ENCODE peak calls at places on chromosomes 1 and 21, in four cellular contexts. One of them, this sample, is unnamed.

GRCh38 chr1:53982034-53982761 is 35.8 kb downstream of the LDLRAD1 start:
- DNase-seq in transverse colon: peak
- DNase-seq in activated CD8-positive, alpha-beta T cell treated with anti-CD3 and anti-CD28 coated beads for 36 hours: no peak
- DNase-seq in fibroblast of pulmonary artery: peak
- DNase-seq in this sample: no peak

GRCh38 chr1:39957299-39958020 is 2.5 kb downstream of the MFSD2A start:
- DNase-seq in transverse colon: no peak
- DNase-seq in activated CD8-positive, alpha-beta T cell treated with anti-CD3 and anti-CD28 coated beads for 36 hours: no peak
- DNase-seq in fibroblast of pulmonary artery: peak
- DNase-seq in this sample: no peak

GRCh38 chr21:45050786-45051489 is 23.4 kb upstream of the ADARB1 start:
- DNase-seq in transverse colon: no peak
- DNase-seq in activated CD8-positive, alpha-beta T cell treated with anti-CD3 and anti-CD28 coated beads for 36 hours: no peak
- DNase-seq in fibroblast of pulmonary artery: peak
- DNase-seq in this sample: no peak

GRCh38 chr1:23529146-23530088 is 1.6 kb downstream of the E2F2 start:
- DNase-seq in transverse colon: peak
- DNase-seq in activated CD8-positive, alpha-beta T cell treated with anti-CD3 and anti-CD28 coated beads for 36 hours: peak
- DNase-seq in fibroblast of pulmonary artery: no peak
- DNase-seq in this sample: peak

GRCh38 chr1:28642056-28642846 is 616 bp downstream of the TAF12 start:
- DNase-seq in transverse colon: no peak
- DNase-seq in activated CD8-positive, alpha-beta T cell treated with anti-CD3 and anti-CD28 coated beads for 36 hours: no peak
- DNase-seq in fibroblast of pulmonary artery: no peak
- DNase-seq in this sample: no peak

GRCh38 chr1:75198163-75198562 is 64.0 kb downstream of the LHX8 start:
- DNase-seq in transverse colon: no peak
- DNase-seq in activated CD8-positive, alpha-beta T cell treated with anti-CD3 and anti-CD28 coated beads for 36 hours: no peak
- DNase-seq in fibroblast of pulmonary artery: no peak
- DNase-seq in this sample: no peak

GRCh38 chr1:75985827-75986226 is 53.6 kb upstream of the ASB17 start:
- DNase-seq in transverse colon: no peak
- DNase-seq in activated CD8-positive, alpha-beta T cell treated with anti-CD3 and anti-CD28 coated beads for 36 hours: no peak
- DNase-seq in fibroblast of pulmonary artery: peak
- DNase-seq in this sample: no peak

GRCh38 chr1:211606327-211606913 is 27.5 kb upstream of the SLC30A1 start:
- DNase-seq in transverse colon: peak
- DNase-seq in activated CD8-positive, alpha-beta T cell treated with anti-CD3 and anti-CD28 coated beads for 36 hours: peak
- DNase-seq in fibroblast of pulmonary artery: no peak
- DNase-seq in this sample: no peak

GRCh38 chr1:12456979-12457378 is 161.0 kb downstream of the DHRS3 start:
- DNase-seq in transverse colon: no peak
- DNase-seq in activated CD8-positive, alpha-beta T cell treated with anti-CD3 and anti-CD28 coated beads for 36 hours: no peak
- DNase-seq in fibroblast of pulmonary artery: peak
- DNase-seq in this sample: no peak

GRCh38 chr1:245247791-245248789 is 93.3 kb downstream of the KIF26B start:
- DNase-seq in transverse colon: no peak
- DNase-seq in activated CD8-positive, alpha-beta T cell treated with anti-CD3 and anti-CD28 coated beads for 36 hours: no peak
- DNase-seq in fibroblast of pulmonary artery: no peak
- DNase-seq in this sample: no peak

GRCh38 chr1:233394860-233395717 is 67.6 kb downstream of the MAP3K21 start:
- DNase-seq in transverse colon: no peak
- DNase-seq in activated CD8-positive, alpha-beta T cell treated with anti-CD3 and anti-CD28 coated beads for 36 hours: peak
- DNase-seq in fibroblast of pulmonary artery: peak
- DNase-seq in this sample: peak

GRCh38 chr1:241323510-241323909 is 33.5 kb downstream of the RGS7 start:
- DNase-seq in transverse colon: peak
- DNase-seq in activated CD8-positive, alpha-beta T cell treated with anti-CD3 and anti-CD28 coated beads for 36 hours: peak
- DNase-seq in fibroblast of pulmonary artery: peak
- DNase-seq in this sample: no peak

GRCh38 chr1:193183019-193183643 is 3.3 kb downstream of the B3GALT2 start:
- DNase-seq in transverse colon: no peak
- DNase-seq in activated CD8-positive, alpha-beta T cell treated with anti-CD3 and anti-CD28 coated beads for 36 hours: no peak
- DNase-seq in fibroblast of pulmonary artery: peak
- DNase-seq in this sample: peak

GRCh38 chr1:59298710-59299346 is 1.9 kb downstream of the FGGY start:
- DNase-seq in transverse colon: no peak
- DNase-seq in activated CD8-positive, alpha-beta T cell treated with anti-CD3 and anti-CD28 coated beads for 36 hours: no peak
- DNase-seq in fibroblast of pulmonary artery: no peak
- DNase-seq in this sample: no peak

GRCh38 chr1:10736623-10737267 is 59.7 kb downstream of the CASZ1 start:
- DNase-seq in transverse colon: peak
- DNase-seq in activated CD8-positive, alpha-beta T cell treated with anti-CD3 and anti-CD28 coated beads for 36 hours: no peak
- DNase-seq in fibroblast of pulmonary artery: no peak
- DNase-seq in this sample: no peak

GRCh38 chr1:238745069-238745468 is 641.3 kb upstream of the CHRM3 start:
- DNase-seq in transverse colon: no peak
- DNase-seq in activated CD8-positive, alpha-beta T cell treated with anti-CD3 and anti-CD28 coated beads for 36 hours: no peak
- DNase-seq in fibroblast of pulmonary artery: no peak
- DNase-seq in this sample: no peak

GRCh38 chr21:29209696-29210095 is 79.3 kb downstream of the MAP3K7CL start:
- DNase-seq in transverse colon: no peak
- DNase-seq in activated CD8-positive, alpha-beta T cell treated with anti-CD3 and anti-CD28 coated beads for 36 hours: no peak
- DNase-seq in fibroblast of pulmonary artery: no peak
- DNase-seq in this sample: no peak

GRCh38 chr21:41605178-41605933 is 97.4 kb upstream of the TMPRSS2 start:
- DNase-seq in transverse colon: no peak
- DNase-seq in activated CD8-positive, alpha-beta T cell treated with anti-CD3 and anti-CD28 coated beads for 36 hours: no peak
- DNase-seq in fibroblast of pulmonary artery: no peak
- DNase-seq in this sample: no peak

GRCh38 chr1:83583351-83584014 is 415.4 kb downstream of the TTLL7 start:
- DNase-seq in transverse colon: peak
- DNase-seq in activated CD8-positive, alpha-beta T cell treated with anti-CD3 and anti-CD28 coated beads for 36 hours: peak
- DNase-seq in fibroblast of pulmonary artery: no peak
- DNase-seq in this sample: peak

GRCh38 chr1:113879459-113880038 is 7.8 kb downstream of the BCL2L15 start:
- DNase-seq in transverse colon: no peak
- DNase-seq in activated CD8-positive, alpha-beta T cell treated with anti-CD3 and anti-CD28 coated beads for 36 hours: no peak
- DNase-seq in fibroblast of pulmonary artery: no peak
- DNase-seq in this sample: no peak

GRCh38 chr1:210250998-210251679 is 18.5 kb downstream of the SERTAD4 start:
- DNase-seq in transverse colon: peak
- DNase-seq in activated CD8-positive, alpha-beta T cell treated with anti-CD3 and anti-CD28 coated beads for 36 hours: peak
- DNase-seq in fibroblast of pulmonary artery: no peak
- DNase-seq in this sample: peak

GRCh38 chr1:205936846-205937707 is 6.2 kb downstream of the SLC26A9 start:
- DNase-seq in transverse colon: no peak
- DNase-seq in activated CD8-positive, alpha-beta T cell treated with anti-CD3 and anti-CD28 coated beads for 36 hours: no peak
- DNase-seq in fibroblast of pulmonary artery: peak
- DNase-seq in this sample: no peak

GRCh38 chr21:45401054-45401518 is 3.9 kb upstream of the COL18A1 start:
- DNase-seq in transverse colon: no peak
- DNase-seq in activated CD8-positive, alpha-beta T cell treated with anti-CD3 and anti-CD28 coated beads for 36 hours: no peak
- DNase-seq in fibroblast of pulmonary artery: no peak
- DNase-seq in this sample: no peak

GRCh38 chr1:94285026-94285654 is 47.8 kb upstream of the ARHGAP29 start:
- DNase-seq in transverse colon: no peak
- DNase-seq in activated CD8-positive, alpha-beta T cell treated with anti-CD3 and anti-CD28 coated beads for 36 hours: no peak
- DNase-seq in fibroblast of pulmonary artery: no peak
- DNase-seq in this sample: no peak

GRCh38 chr1:87144981-87145380 is 183.7 kb upstream of the LMO4 start:
- DNase-seq in transverse colon: no peak
- DNase-seq in activated CD8-positive, alpha-beta T cell treated with anti-CD3 and anti-CD28 coated beads for 36 hours: no peak
- DNase-seq in fibroblast of pulmonary artery: no peak
- DNase-seq in this sample: no peak

GRCh38 chr1:107912614-107913013 is 52.4 kb downstream of the VAV3 start:
- DNase-seq in transverse colon: no peak
- DNase-seq in activated CD8-positive, alpha-beta T cell treated with anti-CD3 and anti-CD28 coated beads for 36 hours: no peak
- DNase-seq in fibroblast of pulmonary artery: no peak
- DNase-seq in this sample: no peak

GRCh38 chr1:22031214-22031962 is 21.1 kb upstream of the CDC42 start:
- DNase-seq in transverse colon: peak
- DNase-seq in activated CD8-positive, alpha-beta T cell treated with anti-CD3 and anti-CD28 coated beads for 36 hours: peak
- DNase-seq in fibroblast of pulmonary artery: no peak
- DNase-seq in this sample: peak

GRCh38 chr1:55382699-55383377 is 167.7 kb upstream of the USP24 start:
- DNase-seq in transverse colon: no peak
- DNase-seq in activated CD8-positive, alpha-beta T cell treated with anti-CD3 and anti-CD28 coated beads for 36 hours: no peak
- DNase-seq in fibroblast of pulmonary artery: no peak
- DNase-seq in this sample: no peak

DNA sequence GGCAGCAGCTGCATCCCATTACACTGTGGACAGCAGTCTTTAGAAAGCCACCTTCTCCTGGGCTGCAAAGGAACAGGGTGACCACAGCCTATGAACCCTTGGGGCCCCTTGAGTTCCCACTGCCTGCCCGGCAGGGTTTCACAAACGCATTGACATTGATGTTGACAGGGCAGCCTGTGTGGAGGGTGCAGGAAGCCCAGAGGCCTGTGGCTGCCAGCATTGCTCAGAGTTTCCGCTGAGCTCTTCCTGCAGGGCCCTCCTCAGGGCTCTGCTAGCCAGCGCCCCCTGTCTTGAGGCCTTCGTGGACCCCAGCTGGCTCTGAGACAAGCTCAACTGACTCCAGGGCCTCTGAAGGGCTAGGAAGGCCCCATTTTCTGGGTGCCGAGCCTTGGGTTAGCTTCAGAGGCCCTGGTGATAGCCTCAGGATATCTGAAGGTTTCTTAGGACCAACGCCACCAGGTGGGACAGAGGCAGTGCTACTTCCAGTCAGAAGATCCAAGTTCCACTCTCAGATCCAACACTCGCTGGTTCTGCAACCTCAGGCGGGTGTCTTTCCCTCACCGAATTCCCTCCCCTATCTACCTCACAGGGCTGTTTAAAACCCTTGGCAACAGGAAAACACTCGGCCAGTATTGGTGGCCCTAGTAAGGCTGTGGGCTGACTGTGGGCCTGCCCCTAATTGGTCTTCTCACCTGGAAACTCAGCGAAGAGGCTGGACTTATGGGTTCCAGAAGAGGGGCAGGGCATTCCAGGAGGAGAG is 27.2 kb upstream of the EPS8L3 start:
- DNase-seq in transverse colon: peak
- DNase-seq in activated CD8-positive, alpha-beta T cell treated with anti-CD3 and anti-CD28 coated beads for 36 hours: peak
- DNase-seq in fibroblast of pulmonary artery: peak
- DNase-seq in this sample: no peak
- TF ChIP-seq CTCF in transverse colon: peak
- TF ChIP-seq CTCF in activated CD8-positive, alpha-beta T cell treated with anti-CD3 and anti-CD28 coated beads for 36 hours: peak
- TF ChIP-seq CTCF in fibroblast of pulmonary artery: peak
- TF ChIP-seq CTCF in this sample: peak

DNA sequence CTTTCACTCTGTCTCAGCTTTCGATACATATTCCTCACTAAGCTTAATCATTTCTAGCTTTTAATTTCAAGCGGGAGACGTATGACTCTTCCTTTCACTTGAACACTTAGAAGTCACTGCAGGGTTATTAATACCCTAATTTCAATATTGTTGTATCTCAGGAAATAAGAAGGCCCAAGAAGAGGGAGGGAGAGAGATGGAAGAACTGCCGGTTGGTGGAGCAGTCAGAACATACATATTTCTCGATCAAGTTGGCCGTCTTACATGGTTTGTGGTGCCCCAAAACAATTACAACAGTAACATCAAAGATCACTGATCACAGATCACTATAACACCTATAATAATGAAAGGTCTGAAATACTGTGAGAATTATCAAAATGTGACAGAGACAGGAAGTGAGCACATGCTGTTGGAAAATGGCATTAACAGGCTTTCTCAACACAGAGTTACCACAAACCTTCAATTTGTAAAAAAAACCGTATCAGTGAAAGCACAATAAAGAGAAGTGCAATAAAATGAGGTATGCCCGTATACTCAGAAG is 145.4 kb upstream of the HP1BP3 start:
- DNase-seq in transverse colon: no peak
- DNase-seq in activated CD8-positive, alpha-beta T cell treated with anti-CD3 and anti-CD28 coated beads for 36 hours: peak
- DNase-seq in fibroblast of pulmonary artery: no peak
- DNase-seq in this sample: no peak
- TF ChIP-seq CTCF in transverse colon: no peak
- TF ChIP-seq CTCF in activated CD8-positive, alpha-beta T cell treated with anti-CD3 and anti-CD28 coated beads for 36 hours: no peak
- TF ChIP-seq CTCF in fibroblast of pulmonary artery: no peak
- TF ChIP-seq CTCF in this sample: no peak

GRCh38 chr1:1440941-1441888 is 5.7 kb downstream of the VWA1 start:
- DNase-seq in transverse colon: peak
- DNase-seq in activated CD8-positive, alpha-beta T cell treated with anti-CD3 and anti-CD28 coated beads for 36 hours: peak
- DNase-seq in fibroblast of pulmonary artery: peak
- DNase-seq in this sample: peak
- TF ChIP-seq CTCF in transverse colon: peak
- TF ChIP-seq CTCF in activated CD8-positive, alpha-beta T cell treated with anti-CD3 and anti-CD28 coated beads for 36 hours: peak
- TF ChIP-seq CTCF in fibroblast of pulmonary artery: peak
- TF ChIP-seq CTCF in this sample: peak

GRCh38 chr21:31135536-31136184 is 97.4 kb upstream of the KRTAP19-8 start:
- DNase-seq in transverse colon: no peak
- DNase-seq in activated CD8-positive, alpha-beta T cell treated with anti-CD3 and anti-CD28 coated beads for 36 hours: no peak
- DNase-seq in fibroblast of pulmonary artery: no peak
- DNase-seq in this sample: no peak

GRCh38 chr21:31133243-31133830 is 95.1 kb upstream of the KRTAP19-8 start:
- DNase-seq in transverse colon: no peak
- DNase-seq in activated CD8-positive, alpha-beta T cell treated with anti-CD3 and anti-CD28 coated beads for 36 hours: peak
- DNase-seq in fibroblast of pulmonary artery: no peak
- DNase-seq in this sample: peak

GRCh38 chr21:31137951-31138350 is 99.7 kb upstream of the KRTAP19-8 start:
- DNase-seq in transverse colon: no peak
- DNase-seq in activated CD8-positive, alpha-beta T cell treated with anti-CD3 and anti-CD28 coated beads for 36 hours: no peak
- DNase-seq in fibroblast of pulmonary artery: no peak
- DNase-seq in this sample: no peak

GRCh38 chr21:31140025-31140424 is 101.7 kb upstream of the KRTAP19-8 start:
- DNase-seq in transverse colon: no peak
- DNase-seq in activated CD8-positive, alpha-beta T cell treated with anti-CD3 and anti-CD28 coated beads for 36 hours: no peak
- DNase-seq in fibroblast of pulmonary artery: no peak
- DNase-seq in this sample: no peak

GRCh38 chr21:31136891-31137290 is 98.6 kb upstream of the KRTAP19-8 start:
- DNase-seq in transverse colon: no peak
- DNase-seq in activated CD8-positive, alpha-beta T cell treated with anti-CD3 and anti-CD28 coated beads for 36 hours: no peak
- DNase-seq in fibroblast of pulmonary artery: peak
- DNase-seq in this sample: peak
- TF ChIP-seq CTCF in transverse colon: no peak
- TF ChIP-seq CTCF in activated CD8-positive, alpha-beta T cell treated with anti-CD3 and anti-CD28 coated beads for 36 hours: no peak
- TF ChIP-seq CTCF in fibroblast of pulmonary artery: peak
- TF ChIP-seq CTCF in this sample: peak

GRCh38 chr21:43619856-43620255 is 39.4 kb downstream of the HSF2BP start:
- DNase-seq in transverse colon: no peak
- DNase-seq in activated CD8-positive, alpha-beta T cell treated with anti-CD3 and anti-CD28 coated beads for 36 hours: no peak
- DNase-seq in fibroblast of pulmonary artery: peak
- DNase-seq in this sample: no peak
- TF ChIP-seq CTCF in transverse colon: peak
- TF ChIP-seq CTCF in activated CD8-positive, alpha-beta T cell treated with anti-CD3 and anti-CD28 coated beads for 36 hours: no peak
- TF ChIP-seq CTCF in fibroblast of pulmonary artery: peak
- TF ChIP-seq CTCF in this sample: peak

GRCh38 chr1:204366759-204367158 is 7.0 kb upstream of the PLEKHA6 start:
- DNase-seq in transverse colon: no peak
- DNase-seq in activated CD8-positive, alpha-beta T cell treated with anti-CD3 and anti-CD28 coated beads for 36 hours: peak
- DNase-seq in fibroblast of pulmonary artery: peak
- DNase-seq in this sample: peak
- TF ChIP-seq CTCF in transverse colon: peak
- TF ChIP-seq CTCF in activated CD8-positive, alpha-beta T cell treated with anti-CD3 and anti-CD28 coated beads for 36 hours: peak
- TF ChIP-seq CTCF in fibroblast of pulmonary artery: peak
- TF ChIP-seq CTCF in this sample: peak